ENCODE peak calls at places on chromosomes 5 and 9, in ten cellular contexts. M is T-helper 1 cell; B is stimulated activated CD4-positive, alpha-beta T cell treated with anti-CD3 and anti-CD28 coated beads, TNF-alpha, amount 100 ng/mL, for 48 hours; Z is right cardiac atrium; A is HuH-7; D is H4; K is activated CD4-positive, alpha-beta T cell treated with anti-CD3 and anti-CD28 coated beads for 24 hours; P is endothelial cell; Y is activated CD8-positive, alpha-beta memory T cell treated with anti-CD3 and anti-CD28 coated beads for 1 hour; R is left ventricle myocardium superior. V is an unnamed sample.

GRCh38 chr5:73897886-73898285 is 271.9 kb downstream of the ARHGEF28 start:
- DNase-seq in M (no peak), B (no peak), Z (peak; percentile 35), A (no peak), D (no peak), K (no peak), P (no peak), Y (no peak), R (peak; percentile 68), V (no peak)

GRCh38 chr5:109347252-109347888 is 62.4 kb downstream of the PJA2 start:
- DNase-seq in M (no peak), B (no peak), Z (no peak), A (no peak), D (no peak), K (no peak), P (no peak), Y (no peak), R (no peak), V (no peak)

GRCh38 chr5:50691399-50692016 is 25.1 kb downstream of the PARP8 start:
- DNase-seq in M (no peak), B (no peak), Z (no peak), A (no peak), D (no peak), K (no peak), P (no peak), Y (no peak), R (no peak), V (no peak)

GRCh38 chr9:117825609-117826347 is 121.6 kb downstream of the TLR4 start:
- DNase-seq in M (peak; percentile 20), B (peak; percentile 0), Z (no peak), A (no peak), D (no peak), K (no peak), P (no peak), Y (peak; percentile 7), R (no peak), V (no peak)

GRCh38 chr5:75677607-75678006 is 39.6 kb downstream of the POC5 start:
- DNase-seq in M (no peak), B (no peak), Z (no peak), A (no peak), D (no peak), K (no peak), P (no peak), Y (no peak), R (no peak), V (no peak)

GRCh38 chr5:32332971-32333370 is 20.2 kb upstream of the MTMR12 start:
- DNase-seq in M (no peak), B (no peak), Z (no peak), A (no peak), D (no peak), K (no peak), P (no peak), Y (no peak), R (no peak), V (no peak)

GRCh38 chr5:175895701-175896102 is 24.3 kb downstream of the CPLX2 start:
- DNase-seq in M (peak; percentile 36), B (no peak), Z (no peak), A (no peak), D (no peak), K (peak; percentile 5), P (no peak), Y (peak; percentile 10), R (no peak), V (no peak)

GRCh38 chr5:140795259-140795641 is 598 bp downstream of the PCDHA2 start:
- DNase-seq in M (no peak), B (no peak), Z (no peak), A (peak; percentile 96), D (peak; percentile 29), K (no peak), P (peak; percentile 35), Y (no peak), R (no peak), V (no peak)

GRCh38 chr5:74174366-74174765 is 466.2 kb downstream of the ENC1 start:
- DNase-seq in M (no peak), B (no peak), Z (no peak), A (no peak), D (no peak), K (no peak), P (no peak), Y (no peak), R (no peak), V (no peak)

GRCh38 chr5:172437445-172438303 is 16.7 kb downstream of the SH3PXD2B start:
- DNase-seq in M (no peak), B (no peak), Z (peak; percentile 88), A (no peak), D (peak; percentile 90), K (no peak), P (no peak), Y (no peak), R (peak; percentile 76), V (no peak)

GRCh38 chr9:130447193-130447816 is 2.5 kb downstream of the ASS1 start:
- DNase-seq in M (no peak), B (no peak), Z (no peak), A (no peak), D (no peak), K (no peak), P (no peak), Y (no peak), R (no peak), V (no peak)

GRCh38 chr5:83340511-83340918 is 131.0 kb upstream of the VCAN start:
- DNase-seq in M (peak; percentile 3), B (no peak), Z (no peak), A (no peak), D (no peak), K (no peak), P (no peak), Y (no peak), R (no peak), V (no peak)

GRCh38 chr9:34651876-34652602 is at the start of gene IL11RA:
- DNase-seq in M (no peak), B (peak; percentile 60), Z (peak; percentile 92), A (peak; percentile 88), D (peak; percentile 72), K (peak; percentile 39), P (peak; percentile 74), Y (no peak), R (peak; percentile 93), V (no peak)

GRCh38 chr5:97534166-97534565 is 351.1 kb upstream of the RIOK2 start:
- DNase-seq in M (no peak), B (no peak), Z (no peak), A (peak; percentile 48), D (peak; percentile 93), K (no peak), P (peak; percentile 31), Y (no peak), R (no peak), V (peak; percentile 73)

GRCh38 chr9:96460470-96460869 is 10.5 kb downstream of the HABP4 start:
- DNase-seq in M (no peak), B (no peak), Z (no peak), A (no peak), D (no peak), K (no peak), P (no peak), Y (no peak), R (no peak), V (no peak)

V was measured in astrocyte of the cerebellum.